ENCODE peak calls at places on chromosome 16, in nine cellular contexts. K, U, L, Y, B, O, M, J and R are unnamed samples.

GRCh38 chr16:79598341-79599181 is 2.0 kb downstream of the MAF start:
- DNase-seq in K (peak), U (peak), L (no peak), Y (peak), B (no peak), O (peak), M (no peak), J (peak), R (no peak)

GRCh38 chr16:2815299-2815771 is 1.7 kb upstream of the PRSS21 start:
- DNase-seq in K (no peak), U (no peak), L (no peak), Y (no peak), B (no peak), O (no peak), M (no peak), J (no peak), R (no peak)

GRCh38 chr16:27795992-27796614 is 246.2 kb downstream of the KATNIP start:
- DNase-seq in K (no peak), U (peak), L (no peak), Y (peak), B (no peak), O (peak), M (no peak), J (peak), R (no peak)

GRCh38 chr16:1379863-1380174 is 28.1 kb downstream of the GNPTG start:
- DNase-seq in K (no peak), U (no peak), L (no peak), Y (no peak), B (no peak), O (no peak), M (no peak), J (no peak), R (peak)

GRCh38 chr16:68506331-68507053 is 32.6 kb upstream of the ZFP90 start:
- DNase-seq in K (no peak), U (no peak), L (no peak), Y (no peak), B (no peak), O (no peak), M (no peak), J (no peak), R (no peak)

GRCh38 chr16:29839822-29840221 is 19.6 kb downstream of the MVP start:
- DNase-seq in K (no peak), U (no peak), L (no peak), Y (no peak), B (no peak), O (no peak), M (no peak), J (no peak), R (no peak)

GRCh38 chr16:49333268-49333597 is 40.4 kb upstream of the C16orf78 start:
- DNase-seq in K (no peak), U (no peak), L (no peak), Y (no peak), B (no peak), O (no peak), M (no peak), J (no peak), R (no peak)

GRCh38 chr16:68445458-68445857 is 2.9 kb downstream of the SMPD3 start:
- DNase-seq in K (peak), U (peak), L (no peak), Y (peak), B (peak), O (peak), M (peak), J (peak), R (peak)

GRCh38 chr16:28986492-28986891 is 1.6 kb downstream of the LAT start:
- DNase-seq in K (no peak), U (no peak), L (no peak), Y (no peak), B (no peak), O (no peak), M (no peak), J (no peak), R (no peak)

GRCh38 chr16:89360760-89361435 is 129.5 kb downstream of the ANKRD11 start:
- DNase-seq in K (no peak), U (no peak), L (no peak), Y (peak), B (no peak), O (no peak), M (no peak), J (no peak), R (no peak)

GRCh38 chr16:55479560-55480197 is 681 bp downstream of the MMP2 start:
- DNase-seq in K (no peak), U (peak), L (no peak), Y (no peak), B (no peak), O (no peak), M (no peak), J (no peak), R (no peak)

GRCh38 chr16:73183678-73184092 is 135.8 kb upstream of the ZFHX3 start:
- DNase-seq in K (no peak), U (peak), L (no peak), Y (no peak), B (no peak), O (no peak), M (no peak), J (no peak), R (no peak)

GRCh38 chr16:75252946-75253911 is 1.8 kb upstream of the BCAR1 start:
- DNase-seq in K (no peak), U (peak), L (no peak), Y (peak), B (no peak), O (no peak), M (no peak), J (no peak), R (no peak)

GRCh38 chr16:15792563-15792971 is 64.3 kb downstream of the MYH11 start:
- DNase-seq in K (no peak), U (no peak), L (no peak), Y (no peak), B (no peak), O (no peak), M (no peak), J (no peak), R (no peak)

GRCh38 chr16:11506816-11507305 is 79.9 kb downstream of the LITAF start:
- DNase-seq in K (no peak), U (no peak), L (no peak), Y (no peak), B (no peak), O (no peak), M (no peak), J (no peak), R (no peak)

GRCh38 chr16:20799599-20799998 is 6.7 kb downstream of the ERI2 start:
- DNase-seq in K (no peak), U (peak), L (no peak), Y (no peak), B (no peak), O (no peak), M (peak), J (no peak), R (no peak)